ENCODE peak calls at places on chromosomes 4 and X, in four cellular contexts. One of them, this sample, is unnamed.

GRCh38 chr4:121272526-121272925 is 108.3 kb downstream of the QRFPR start:
- DNase-seq in cardiac muscle cell: peak
- DNase-seq in colonic mucosa: no peak
- DNase-seq in WERI-Rb-1: no peak
- DNase-seq in this sample: no peak

GRCh38 chr4:84089652-84090437 is 409.2 kb downstream of the NKX6-1 start:
- DNase-seq in cardiac muscle cell: no peak
- DNase-seq in colonic mucosa: no peak
- DNase-seq in WERI-Rb-1: no peak
- DNase-seq in this sample: no peak

GRCh38 chr4:104901438-104901837 is 245.2 kb upstream of the TET2 start:
- DNase-seq in cardiac muscle cell: peak
- DNase-seq in colonic mucosa: no peak
- DNase-seq in WERI-Rb-1: peak
- DNase-seq in this sample: no peak

GRCh38 chr4:6720202-6720699 is 4.3 kb downstream of the BLOC1S4 start:
- DNase-seq in cardiac muscle cell: peak
- DNase-seq in colonic mucosa: peak
- DNase-seq in WERI-Rb-1: peak
- DNase-seq in this sample: peak

GRCh38 chr4:575281-576141 is 584 bp downstream of the TMEM271 start:
- DNase-seq in cardiac muscle cell: peak
- DNase-seq in colonic mucosa: no peak
- DNase-seq in WERI-Rb-1: peak
- DNase-seq in this sample: peak

GRCh38 chr4:175412744-175413143 is 399.3 kb downstream of the GPM6A start:
- DNase-seq in cardiac muscle cell: peak
- DNase-seq in colonic mucosa: no peak
- DNase-seq in WERI-Rb-1: no peak
- DNase-seq in this sample: no peak

GRCh38 chr4:176622251-176622968 is 170.3 kb downstream of the VEGFC start:
- DNase-seq in cardiac muscle cell: peak
- DNase-seq in colonic mucosa: no peak
- DNase-seq in WERI-Rb-1: no peak
- DNase-seq in this sample: no peak

GRCh38 chrX:144006811-144007210 is 122.9 kb downstream of the UBE2NL start:
- DNase-seq in cardiac muscle cell: peak
- DNase-seq in colonic mucosa: no peak
- DNase-seq in WERI-Rb-1: no peak
- DNase-seq in this sample: no peak

GRCh38 chr4:140049924-140050681 is 103.9 kb downstream of the MAML3 start:
- DNase-seq in cardiac muscle cell: peak
- DNase-seq in colonic mucosa: no peak
- DNase-seq in WERI-Rb-1: peak
- DNase-seq in this sample: peak

GRCh38 chr4:83138979-83139378 is 24.4 kb upstream of the PLAC8 start:
- DNase-seq in cardiac muscle cell: no peak
- DNase-seq in colonic mucosa: no peak
- DNase-seq in WERI-Rb-1: no peak
- DNase-seq in this sample: no peak

GRCh38 chr4:170682511-170682910 is 592.8 kb upstream of the AADAT start:
- DNase-seq in cardiac muscle cell: no peak
- DNase-seq in colonic mucosa: no peak
- DNase-seq in WERI-Rb-1: no peak
- DNase-seq in this sample: no peak

GRCh38 chr4:120517966-120518365 is 404.6 kb downstream of the PRDM5 start:
- DNase-seq in cardiac muscle cell: peak
- DNase-seq in colonic mucosa: peak
- DNase-seq in WERI-Rb-1: no peak
- DNase-seq in this sample: peak

GRCh38 chrX:108399427-108400165 is 38.6 kb downstream of the COL4A6 start:
- DNase-seq in cardiac muscle cell: peak
- DNase-seq in colonic mucosa: no peak
- DNase-seq in WERI-Rb-1: no peak
- DNase-seq in this sample: no peak

GRCh38 chr4:123659759-123660158 is 263.2 kb downstream of the SPRY1 start:
- DNase-seq in cardiac muscle cell: no peak
- DNase-seq in colonic mucosa: no peak
- DNase-seq in WERI-Rb-1: no peak
- DNase-seq in this sample: no peak

GRCh38 chrX:13780868-13781427 is 35.9 kb downstream of the GPM6B start:
- DNase-seq in cardiac muscle cell: no peak
- DNase-seq in colonic mucosa: no peak
- DNase-seq in WERI-Rb-1: no peak
- DNase-seq in this sample: no peak
- H3K27ac ChIP-seq in cardiac muscle cell: peak
- H3K27ac ChIP-seq in colonic mucosa: no peak
- H3K27ac ChIP-seq in WERI-Rb-1: no peak
- H3K27ac ChIP-seq in this sample: no peak

GRCh38 chr4:3436798-3437581 is 4.8 kb upstream of the HGFAC start:
- DNase-seq in cardiac muscle cell: peak
- DNase-seq in colonic mucosa: peak
- DNase-seq in WERI-Rb-1: no peak
- DNase-seq in this sample: no peak
- H3K27ac ChIP-seq in cardiac muscle cell: no peak
- H3K27ac ChIP-seq in colonic mucosa: no peak
- H3K27ac ChIP-seq in WERI-Rb-1: peak
- H3K27ac ChIP-seq in this sample: peak

DNA sequence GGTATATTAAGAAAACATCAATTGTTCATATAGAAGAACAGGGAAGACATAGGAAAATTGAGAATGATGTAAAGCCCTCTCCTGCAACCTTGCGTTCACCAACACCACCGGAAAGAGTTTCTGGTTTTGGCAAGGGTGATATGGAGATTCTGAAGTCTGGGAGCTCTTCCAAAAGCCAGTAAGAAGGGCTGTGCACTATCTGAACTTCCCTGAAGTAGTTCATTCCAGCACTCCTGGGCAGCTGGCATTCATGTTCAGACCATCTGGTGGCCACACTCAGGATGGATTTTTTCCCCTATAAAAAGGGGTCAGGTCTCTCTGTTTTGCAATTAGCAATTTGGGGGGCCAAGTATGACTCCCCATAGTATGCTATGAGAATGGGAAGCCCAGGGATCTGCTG is 15.4 kb upstream of the TLR2 start:
- DNase-seq in cardiac muscle cell: peak
- DNase-seq in colonic mucosa: no peak
- DNase-seq in WERI-Rb-1: no peak
- DNase-seq in this sample: no peak
- H3K27ac ChIP-seq in cardiac muscle cell: no peak
- H3K27ac ChIP-seq in colonic mucosa: no peak
- H3K27ac ChIP-seq in WERI-Rb-1: no peak
- H3K27ac ChIP-seq in this sample: no peak

DNA sequence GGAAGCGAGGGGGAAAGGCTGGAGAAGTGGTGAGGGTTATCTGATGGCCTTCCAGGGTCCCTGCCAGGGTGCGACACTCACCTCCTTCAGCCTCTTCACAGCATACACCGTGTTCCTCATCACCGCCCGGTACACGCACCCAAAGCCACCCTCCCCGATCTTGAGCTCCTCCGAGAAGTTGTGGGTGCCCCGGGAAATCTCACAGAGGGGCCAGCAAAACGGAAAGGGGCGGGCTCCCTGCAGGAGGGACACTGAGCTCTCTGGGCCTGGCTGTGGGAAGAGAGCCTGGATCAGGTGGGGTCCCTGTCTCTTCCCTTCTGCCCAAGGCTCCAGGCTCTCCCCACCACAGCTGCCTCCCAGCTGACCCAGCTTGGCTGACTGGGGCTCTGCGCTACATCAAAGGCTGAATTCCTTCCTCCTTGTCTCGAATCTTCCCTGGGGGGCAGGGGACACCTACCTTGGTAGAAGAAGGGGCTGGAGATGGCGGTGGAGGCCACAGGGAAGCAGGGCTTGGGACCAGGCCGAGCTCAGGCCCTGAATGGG is 1.1 kb downstream of the IRAK1 start:
- DNase-seq in cardiac muscle cell: no peak
- DNase-seq in colonic mucosa: no peak
- DNase-seq in WERI-Rb-1: no peak
- DNase-seq in this sample: peak
- H3K27ac ChIP-seq in cardiac muscle cell: no peak
- H3K27ac ChIP-seq in colonic mucosa: peak
- H3K27ac ChIP-seq in WERI-Rb-1: peak
- H3K27ac ChIP-seq in this sample: peak

DNA sequence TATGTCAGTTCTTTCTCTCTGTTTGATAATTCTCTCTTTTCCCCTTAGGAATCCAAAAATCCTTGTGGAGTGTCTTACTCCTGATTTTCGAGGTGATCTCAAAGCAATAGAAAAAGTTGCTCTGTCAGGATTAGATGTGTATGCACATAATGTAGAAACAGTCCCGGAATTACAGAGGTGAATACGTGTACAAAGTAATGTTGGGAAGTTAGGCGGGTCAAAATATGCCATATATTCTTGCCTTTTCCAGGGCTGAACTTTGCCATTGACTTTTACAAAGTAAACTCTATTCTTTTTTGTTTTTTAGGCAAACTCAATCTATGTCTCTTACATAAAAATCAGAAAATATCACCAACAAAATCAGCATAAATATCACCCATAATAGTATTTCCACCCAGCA is 8.6 kb downstream of the LIAS start:
- DNase-seq in cardiac muscle cell: no peak
- DNase-seq in colonic mucosa: no peak
- DNase-seq in WERI-Rb-1: no peak
- DNase-seq in this sample: no peak
- H3K27ac ChIP-seq in cardiac muscle cell: no peak
- H3K27ac ChIP-seq in colonic mucosa: no peak
- H3K27ac ChIP-seq in WERI-Rb-1: no peak
- H3K27ac ChIP-seq in this sample: no peak

DNA sequence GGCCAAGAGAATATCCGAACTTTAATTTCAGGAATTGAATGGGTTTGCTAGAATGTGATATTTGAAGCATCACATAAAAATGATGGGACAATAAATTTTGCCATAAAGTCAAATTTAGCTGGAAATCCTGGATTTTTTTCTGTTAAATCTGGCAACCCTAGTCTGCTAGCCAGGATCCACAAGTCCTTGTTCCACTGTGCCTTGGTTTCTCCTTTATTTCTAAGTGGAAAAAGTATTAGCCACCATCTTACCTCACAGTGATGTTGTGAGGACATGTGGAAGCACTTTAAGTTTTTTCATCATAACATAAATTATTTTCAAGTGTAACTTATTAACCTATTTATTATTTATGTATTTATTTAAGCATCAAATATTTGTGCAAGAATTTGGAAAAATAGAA is 2.4 kb downstream of the CXCL8 start:
- DNase-seq in cardiac muscle cell: no peak
- DNase-seq in colonic mucosa: no peak
- DNase-seq in WERI-Rb-1: no peak
- DNase-seq in this sample: no peak
- H3K27ac ChIP-seq in cardiac muscle cell: no peak
- H3K27ac ChIP-seq in colonic mucosa: no peak
- H3K27ac ChIP-seq in WERI-Rb-1: no peak
- H3K27ac ChIP-seq in this sample: no peak

GRCh38 chrX:11460347-11460746 is 167.1 kb downstream of the AMELX start:
- DNase-seq in cardiac muscle cell: no peak
- DNase-seq in colonic mucosa: no peak
- DNase-seq in WERI-Rb-1: no peak
- DNase-seq in this sample: no peak
- H3K27ac ChIP-seq in cardiac muscle cell: no peak
- H3K27ac ChIP-seq in colonic mucosa: no peak
- H3K27ac ChIP-seq in WERI-Rb-1: no peak
- H3K27ac ChIP-seq in this sample: no peak

DNA sequence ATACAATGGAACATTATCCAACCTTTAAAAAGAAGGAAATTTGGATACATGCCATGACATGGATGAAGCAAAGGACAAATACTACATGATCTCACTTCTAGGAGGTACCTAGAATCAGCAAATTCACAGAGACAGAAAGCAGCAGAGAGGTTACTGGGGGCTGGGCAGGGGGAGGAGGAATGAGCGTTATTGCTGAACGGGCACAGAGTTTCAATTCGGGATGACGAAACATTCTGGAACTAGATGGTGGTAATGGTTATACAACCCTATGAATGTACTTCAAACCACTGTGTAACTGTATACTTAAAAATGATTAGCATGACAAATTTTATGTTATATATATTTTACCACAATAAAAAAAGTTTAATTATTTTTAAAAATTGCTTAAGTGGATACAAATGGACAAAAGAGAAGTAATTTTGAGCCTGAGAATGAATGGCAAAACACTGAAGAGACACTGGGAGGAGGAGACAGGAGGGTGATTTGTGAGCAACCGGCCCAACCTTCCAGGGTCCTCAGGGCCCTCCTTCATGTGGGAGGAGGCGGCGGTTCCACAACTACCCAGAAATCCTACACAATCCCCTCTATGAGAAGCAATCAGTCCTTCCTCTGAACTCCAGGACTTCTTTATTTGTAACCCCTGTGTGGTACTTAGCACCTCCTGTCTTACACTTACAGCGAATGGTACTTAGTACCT is 14.1 kb downstream of the ACSL1 start:
- DNase-seq in cardiac muscle cell: peak
- DNase-seq in colonic mucosa: no peak
- DNase-seq in WERI-Rb-1: no peak
- DNase-seq in this sample: no peak
- H3K27ac ChIP-seq in cardiac muscle cell: no peak
- H3K27ac ChIP-seq in colonic mucosa: no peak
- H3K27ac ChIP-seq in WERI-Rb-1: no peak
- H3K27ac ChIP-seq in this sample: no peak

GRCh38 chr4:72679666-72680065 is 110.6 kb upstream of the ADAMTS3 start:
- DNase-seq in cardiac muscle cell: no peak
- DNase-seq in colonic mucosa: no peak
- DNase-seq in WERI-Rb-1: no peak
- DNase-seq in this sample: no peak
- H3K27ac ChIP-seq in cardiac muscle cell: no peak
- H3K27ac ChIP-seq in colonic mucosa: no peak
- H3K27ac ChIP-seq in WERI-Rb-1: no peak
- H3K27ac ChIP-seq in this sample: no peak